ENCODE peak calls at places on chromosome 22, in six cellular contexts. C is heart left ventricle, X is tibial nerve, E is body of pancreas, N is testis, P is spleen. H is an unnamed sample. For H3K4me1 and H3K36me3, the result is how much of the 10 kb centered on the place peaks cover.

GRCh38 chr22:48925450-48925849 is 902.2 kb downstream of the BRD1 start:
- DNase-seq in X (no peak), P (no peak), N (no peak), C (no peak), E (no peak), H (no peak)

GRCh38 chr22:48718818-48719500 is 1108.7 kb downstream of the BRD1 start:
- DNase-seq in X (no peak), E (peak), N (no peak), P (peak), C (no peak), H (no peak)

GRCh38 chr22:44686873-44687600 is 15.0 kb upstream of the PRR5 start:
- DNase-seq in N (no peak), C (no peak), E (no peak), X (no peak), P (no peak), H (no peak)

GRCh38 chr22:48065852-48066251 is 1303.4 kb downstream of the TBC1D22A start:
- DNase-seq in X (no peak), C (no peak), N (no peak), P (no peak), E (no peak), H (no peak)

GRCh38 chr22:31730344-31730711 is 19.6 kb downstream of the PRR14L start:
- DNase-seq in P (no peak), E (no peak), X (no peak), N (no peak), C (no peak), H (no peak)

GRCh38 chr22:22380098-22381030 is 128.2 kb downstream of the ZNF280B start:
- DNase-seq in X (no peak), N (no peak), E (no peak), C (no peak), P (peak), H (no peak)

GRCh38 chr22:27490080-27490479 is 311.5 kb downstream of the MN1 start:
- DNase-seq in N (no peak), C (no peak), P (peak), X (no peak), E (no peak), H (no peak)

GRCh38 chr22:44594951-44595350 is 96.9 kb upstream of the RTL6 start:
- DNase-seq in C (no peak), X (no peak), N (no peak), E (no peak), P (no peak), H (no peak)

GRCh38 chr22:29712119-29712518 is 7.7 kb upstream of the CABP7 start:
- DNase-seq in N (no peak), C (no peak), X (no peak), P (no peak), E (no peak), H (no peak)

GRCh38 chr22:27534720-27535125 is 266.8 kb downstream of the MN1 start:
- DNase-seq in N (no peak), P (peak), X (no peak), C (no peak), E (no peak), H (no peak)

GRCh38 chr22:42642801-42643631 is 2.6 kb upstream of the ATP5MGL start:
- DNase-seq in N (no peak), C (no peak), E (no peak), P (no peak), X (no peak), H (no peak)

GRCh38 chr22:42645938-42646568 is 3.1 kb downstream of the CYB5R3 start:
- DNase-seq in P (no peak), N (no peak), E (no peak), C (no peak), X (no peak), H (peak)

GRCh38 chr22:42645341-42645937 is 3.8 kb downstream of the CYB5R3 start:
- DNase-seq in P (no peak), N (peak), E (no peak), X (no peak), C (no peak), H (no peak)

GRCh38 chr22:42643632-42644421 is 3.4 kb upstream of the ATP5MGL start:
- DNase-seq in P (no peak), E (no peak), N (peak), X (no peak), C (no peak), H (no peak)

DNA sequence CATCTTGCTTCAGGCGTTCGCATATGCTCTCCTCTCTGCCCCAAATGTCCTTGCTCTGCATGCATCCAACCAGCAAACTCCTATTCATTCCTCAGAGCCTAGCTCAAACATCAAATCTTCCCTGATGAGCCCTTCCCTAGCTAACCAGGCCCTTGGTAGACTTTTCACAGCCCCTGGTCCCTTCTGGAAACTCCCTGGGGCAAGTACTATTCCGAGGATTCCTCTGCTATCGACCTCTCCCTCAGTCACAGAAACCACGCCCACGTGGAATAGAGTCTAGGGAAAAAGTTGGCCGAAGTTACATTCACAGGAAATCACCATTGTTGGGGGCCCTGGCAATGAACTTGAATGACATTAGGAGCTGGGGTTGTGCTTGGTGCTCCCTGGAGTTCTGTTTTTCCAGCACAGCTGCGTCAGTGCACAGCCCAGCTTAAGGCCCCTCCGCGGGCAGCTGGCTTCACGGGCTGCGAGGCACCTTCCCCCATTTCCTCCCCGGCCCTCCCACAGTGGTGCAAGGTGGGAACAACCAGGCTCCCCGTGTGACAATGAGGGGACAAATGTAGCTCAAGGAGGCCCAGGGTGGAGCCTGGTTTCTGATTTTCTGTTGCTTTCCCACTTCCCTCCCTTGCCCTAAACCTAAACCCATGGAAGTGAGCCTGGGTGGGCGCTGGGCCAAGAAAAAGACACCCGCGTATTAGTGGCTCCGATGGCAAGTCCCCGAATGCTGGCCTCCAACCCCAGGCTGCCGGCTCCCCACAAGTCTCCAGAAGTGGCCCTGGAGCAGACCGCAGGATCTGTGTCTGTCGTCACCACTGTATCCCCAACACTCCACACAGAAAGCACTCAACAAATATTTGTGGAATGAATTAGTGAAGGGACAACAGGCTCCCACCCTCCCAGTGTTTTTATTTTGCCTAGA is 4.3 kb upstream of the ATP5MGL start:
- DNase-seq in C (peak), X (no peak), P (no peak), N (peak), E (no peak), H (peak)
- H3K4me1 ChIP-seq in C (half or more), X (half or more), P (half or more), N (half or more), E (half or more), H (under half)

GRCh38 chr22:41543854-41544670 is at the start of gene POLR3H:
- DNase-seq in X (peak), N (peak), C (peak), P (peak), E (peak), H (peak)
- TF ChIP-seq POLR2A in X (peak), N (no peak), C (no peak), P (no peak), E (peak), H (peak)

GRCh38 chr22:50282361-50283144 is 12.4 kb upstream of the MAPK11 start:
- DNase-seq in P (no peak), C (no peak), E (peak), X (no peak), N (no peak), H (no peak)
- H3K36me3 ChIP-seq in P (half or more), C (half or more), E (under half), X (under half), N (under half), H (under half)

GRCh38 chr22:36395922-36396321 is 8.2 kb upstream of the MYH9 start:
- DNase-seq in C (no peak), N (no peak), P (no peak), E (no peak), X (no peak), H (no peak)
- H3K4me1 ChIP-seq in C (under half), N (under half), P (under half), E (under half), X (under half), H (under half)

DNA sequence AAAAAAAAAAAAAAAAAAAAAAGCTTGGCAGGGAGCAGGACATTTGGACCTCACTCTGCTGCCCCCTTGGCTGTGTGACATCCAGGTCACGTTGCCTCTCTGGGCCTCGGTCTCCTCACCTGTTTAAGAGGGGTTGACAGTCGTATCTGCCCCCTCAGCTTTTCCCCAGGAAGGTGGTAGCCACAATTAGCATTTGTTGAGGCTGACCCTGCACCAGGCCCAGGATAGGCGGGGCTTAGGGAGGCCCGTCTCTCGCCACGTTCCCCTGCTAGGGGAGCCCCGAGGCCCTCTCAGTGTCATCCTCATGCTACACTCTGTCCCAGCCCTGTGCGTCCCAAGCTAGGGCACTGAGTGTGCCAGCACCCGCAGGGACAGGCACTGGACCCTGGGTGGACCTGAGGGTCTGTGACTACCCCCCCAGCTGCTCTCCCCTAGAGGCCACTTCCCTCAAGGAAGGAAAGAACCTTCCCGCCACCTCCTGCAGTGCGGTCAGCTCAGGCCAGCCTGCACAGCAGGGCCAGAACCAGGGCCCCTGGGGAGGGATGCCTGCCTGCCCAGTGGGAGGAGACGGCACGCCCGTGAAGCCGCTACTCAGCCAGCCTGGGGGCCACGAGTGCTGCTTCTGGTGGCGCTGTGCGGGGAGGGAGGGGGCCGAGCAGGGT is 38.5 kb upstream of the PPARA start:
- DNase-seq in N (no peak), C (no peak), P (no peak), X (no peak), E (no peak), H (no peak)
- TF ChIP-seq POLR2A in N (no peak), C (no peak), P (no peak), X (no peak), E (no peak), H (no peak)

GRCh38 chr22:25372000-25372595 is 152.7 kb downstream of the CRYBB2 start:
- DNase-seq in E (no peak), X (no peak), N (no peak), P (no peak), C (no peak), H (no peak)
- H3K36me3 ChIP-seq in E (under half), X (under half), N (under half), P (half or more), C (under half), H (under half)

DNA sequence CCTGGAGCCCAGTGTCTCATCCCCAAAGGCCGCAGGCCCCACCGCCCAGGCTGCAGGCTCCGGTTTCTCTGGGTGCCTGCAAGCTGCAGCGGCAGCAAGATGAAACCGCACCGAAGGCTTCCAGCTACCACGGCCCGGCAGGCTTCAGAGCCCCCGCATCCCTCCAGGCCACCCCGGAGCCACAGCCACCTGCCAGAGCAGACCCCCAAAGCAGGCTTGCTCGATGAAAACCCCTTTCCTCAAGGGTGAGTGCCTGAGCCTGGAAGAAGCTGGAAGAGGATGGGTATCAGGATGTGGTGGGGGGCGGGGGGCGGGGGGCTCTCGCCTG is 24.5 kb upstream of the GNB1L start:
- DNase-seq in N (no peak), C (no peak), E (peak), X (no peak), P (peak), H (no peak)
- H3K4me1 ChIP-seq in N (under half), C (under half), E (under half), X (half or more), P (under half), H (under half)

DNA sequence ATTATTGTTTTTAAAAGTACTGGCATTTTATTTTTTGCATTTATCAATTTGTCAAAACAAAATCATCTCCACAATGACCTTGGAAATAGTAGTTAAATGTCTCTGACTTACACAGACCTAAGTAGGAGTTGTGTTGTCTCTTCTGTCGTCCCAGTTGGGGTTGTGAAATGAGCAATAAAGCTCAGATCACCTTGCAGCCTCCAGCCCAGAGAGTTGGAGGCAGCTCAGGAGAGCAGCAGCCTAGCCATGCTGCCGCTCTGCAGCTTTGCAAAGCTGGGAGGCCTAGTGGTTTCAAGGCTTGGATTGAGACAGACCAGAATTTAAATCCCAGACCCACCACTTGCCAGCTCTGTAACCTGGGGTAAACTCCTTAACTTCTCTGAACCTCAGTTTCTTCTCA is 65.2 kb upstream of the CRYBB3 start:
- DNase-seq in N (no peak), P (no peak), X (no peak), E (no peak), C (no peak), H (no peak)
- TF ChIP-seq POLR2A in N (no peak), P (no peak), X (no peak), E (no peak), C (no peak), H (no peak)

GRCh38 chr22:35477911-35478582 is 62.6 kb upstream of the RASD2 start:
- DNase-seq in X (no peak), E (peak), N (no peak), C (peak), P (no peak), H (peak)
- H3K36me3 ChIP-seq in X (under half), E (under half), N (under half), C (under half), P (under half), H (under half)

DNA sequence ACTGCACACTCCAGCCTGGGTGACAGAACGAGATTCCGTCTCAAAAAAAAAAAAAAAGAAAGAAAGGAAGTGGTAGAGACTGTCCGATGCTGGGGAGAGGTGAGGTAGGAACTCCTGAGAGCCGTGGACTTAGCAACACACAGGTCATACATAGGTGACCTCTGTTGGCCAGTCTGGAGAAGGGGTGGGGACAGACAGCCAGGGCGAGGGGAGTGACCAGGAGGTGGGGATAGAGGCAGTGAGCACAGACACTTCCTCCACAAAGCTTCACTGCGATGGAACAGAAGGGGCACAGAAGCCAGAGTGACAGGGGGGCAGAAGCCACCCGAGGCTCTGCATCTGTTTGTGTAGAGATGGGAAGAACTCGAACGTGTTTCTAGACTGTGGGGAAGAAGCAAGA is 47.1 kb downstream of the MYH9 start:
- DNase-seq in E (no peak), X (no peak), P (no peak), C (no peak), N (no peak), H (no peak)
- H3K4me1 ChIP-seq in E (half or more), X (half or more), P (half or more), C (half or more), N (under half), H (under half)